ENCODE peak calls at places on chromosomes 3 and 15, in nine cellular contexts. B is cardiac fibroblast; U is hepatic stellate cell; O is non-pigmented ciliary epithelial cell; L is GM18507; H is HT-29; N is GM10248; M is stimulated activated CD4-positive, alpha-beta T cell treated with anti-CD3 and anti-CD28 coated beads, Interleukin-2, amount 100 ng/mL, for 4 hours; Z is colonic mucosa. T is an unnamed sample.

GRCh38 chr3:13115991-13116390 is 42.8 kb upstream of the IQSEC1 start:
- DNase-seq in M (no peak), Z (no peak), L (no peak), O (no peak), H (no peak), B (no peak), U (no peak), N (no peak), T (no peak)

GRCh38 chr3:52222319-52223221 is 2.9 kb downstream of the TLR9 start:
- DNase-seq in N (no peak), Z (no peak), B (no peak), U (no peak), M (no peak), L (no peak), H (no peak), O (no peak), T (no peak)

GRCh38 chr3:186644683-186645082 is 4.5 kb downstream of the FETUB start:
- DNase-seq in O (no peak), N (no peak), U (no peak), L (no peak), H (peak), Z (no peak), M (no peak), B (no peak), T (no peak)

GRCh38 chr3:172153335-172153861 is 114.0 kb downstream of the FNDC3B start:
- DNase-seq in M (peak), U (peak), N (no peak), Z (peak), L (no peak), H (peak), O (peak), B (peak), T (no peak)

GRCh38 chr3:37819591-37819990 is 42.1 kb upstream of the CTDSPL start:
- DNase-seq in N (no peak), Z (no peak), M (no peak), L (no peak), U (no peak), H (no peak), O (no peak), B (no peak), T (no peak)

GRCh38 chr3:153050978-153051377 is 111.0 kb upstream of the RAP2B start:
- DNase-seq in N (no peak), U (no peak), M (no peak), B (no peak), Z (no peak), H (no peak), L (no peak), O (no peak), T (no peak)

GRCh38 chr3:24781454-24781853 is 286.8 kb upstream of the THRB start:
- DNase-seq in N (no peak), U (no peak), B (no peak), L (no peak), O (no peak), M (no peak), Z (no peak), H (no peak), T (no peak)

GRCh38 chr15:90340345-90340744 is 11.7 kb upstream of the ZNF774 start:
- DNase-seq in Z (peak), M (no peak), U (no peak), L (no peak), B (no peak), H (peak), N (no peak), O (no peak), T (no peak)

GRCh38 chr3:52372822-52373504 is 56.8 kb downstream of the DNAH1 start:
- DNase-seq in L (peak), H (no peak), N (peak), B (no peak), Z (peak), U (no peak), M (peak), O (no peak), T (peak)

GRCh38 chr3:61378321-61378720 is 127.1 kb upstream of the FHIT start:
- DNase-seq in Z (no peak), B (peak), L (no peak), M (no peak), N (no peak), O (peak), U (no peak), H (no peak), T (no peak)

GRCh38 chr3:17094551-17094950 is 209.8 kb downstream of the PLCL2 start:
- DNase-seq in M (no peak), Z (no peak), B (no peak), O (no peak), N (no peak), L (no peak), U (no peak), H (no peak), T (no peak)

GRCh38 chr15:100234158-100235029 is 107.4 kb downstream of the ADAMTS17 start:
- DNase-seq in Z (no peak), H (no peak), L (no peak), U (no peak), O (no peak), B (peak), M (no peak), N (no peak), T (no peak)

GRCh38 chr15:71011503-71012155 is 103.6 kb upstream of the THSD4 start:
- DNase-seq in N (no peak), U (peak), M (no peak), H (peak), Z (peak), B (peak), L (no peak), O (peak), T (no peak)

T was measured in GM06990.